ENCODE peak calls at places on chromosomes 2 and 18, in ten cellular contexts. One of them, this sample, is unnamed.

GRCh38 chr18:518081-518480 is 17.6 kb upstream of the COLEC12 start:
- DNase-seq in A549: no peak
- DNase-seq in fibroblast of pulmonary artery: peak; percentile 74
- DNase-seq in stomach: no peak
- DNase-seq in HFFc6: no peak
- DNase-seq in heart left ventricle: no peak
- DNase-seq in fibroblast of lung: no peak
- DNase-seq in neural crest cell: no peak
- DNase-seq in astrocyte: no peak
- DNase-seq in fibroblast of mammary gland: peak; percentile 42
- DNase-seq in this sample: no peak

GRCh38 chr2:55876425-55877084 is 47.0 kb downstream of the EFEMP1 start:
- DNase-seq in fibroblast of pulmonary artery: no peak
- DNase-seq in A549: no peak
- DNase-seq in astrocyte: no peak
- DNase-seq in fibroblast of lung: no peak
- DNase-seq in stomach: no peak
- DNase-seq in HFFc6: no peak
- DNase-seq in heart left ventricle: no peak
- DNase-seq in fibroblast of mammary gland: peak; percentile 56
- DNase-seq in neural crest cell: no peak
- DNase-seq in this sample: no peak

GRCh38 chr18:46071894-46072867 is at the start of gene PSTPIP2:
- DNase-seq in HFFc6: peak; percentile 44
- DNase-seq in fibroblast of mammary gland: peak; percentile 42
- DNase-seq in stomach: peak; percentile 81
- DNase-seq in fibroblast of pulmonary artery: peak; percentile 64
- DNase-seq in fibroblast of lung: peak; percentile 55
- DNase-seq in heart left ventricle: peak; percentile 80
- DNase-seq in A549: no peak
- DNase-seq in neural crest cell: peak; percentile 62
- DNase-seq in astrocyte: peak; percentile 46
- DNase-seq in this sample: peak; percentile 47

GRCh38 chr2:81647715-81648114 is 1343.2 kb upstream of the LRRTM1 start:
- DNase-seq in neural crest cell: no peak
- DNase-seq in heart left ventricle: no peak
- DNase-seq in HFFc6: no peak
- DNase-seq in fibroblast of pulmonary artery: no peak
- DNase-seq in fibroblast of lung: no peak
- DNase-seq in astrocyte: no peak
- DNase-seq in fibroblast of mammary gland: no peak
- DNase-seq in A549: no peak
- DNase-seq in stomach: no peak
- DNase-seq in this sample: no peak

GRCh38 chr2:9637330-9637729 is 6.5 kb upstream of the YWHAQ start:
- DNase-seq in astrocyte: peak; percentile 78
- DNase-seq in fibroblast of pulmonary artery: peak; percentile 76
- DNase-seq in stomach: no peak
- DNase-seq in heart left ventricle: no peak
- DNase-seq in neural crest cell: no peak
- DNase-seq in A549: no peak
- DNase-seq in fibroblast of lung: peak; percentile 47
- DNase-seq in HFFc6: peak; percentile 62
- DNase-seq in fibroblast of mammary gland: peak; percentile 60
- DNase-seq in this sample: peak; percentile 56

GRCh38 chr2:217064234-217065103 is 204.6 kb upstream of the TNP1 start:
- DNase-seq in stomach: no peak
- DNase-seq in fibroblast of pulmonary artery: peak; percentile 70
- DNase-seq in fibroblast of mammary gland: peak; percentile 84
- DNase-seq in HFFc6: no peak
- DNase-seq in fibroblast of lung: peak; percentile 51
- DNase-seq in astrocyte: peak; percentile 74
- DNase-seq in neural crest cell: no peak
- DNase-seq in heart left ventricle: no peak
- DNase-seq in A549: no peak
- DNase-seq in this sample: peak; percentile 49

GRCh38 chr2:160064916-160065315 is 2.5 kb upstream of the PLA2R1 start:
- DNase-seq in heart left ventricle: no peak
- DNase-seq in fibroblast of lung: no peak
- DNase-seq in stomach: no peak
- DNase-seq in astrocyte: no peak
- DNase-seq in HFFc6: no peak
- DNase-seq in fibroblast of pulmonary artery: no peak
- DNase-seq in A549: no peak
- DNase-seq in neural crest cell: no peak
- DNase-seq in fibroblast of mammary gland: no peak
- DNase-seq in this sample: no peak

GRCh38 chr2:75241696-75242095 is 42.4 kb upstream of the TACR1 start:
- DNase-seq in fibroblast of pulmonary artery: peak; percentile 42
- DNase-seq in astrocyte: no peak
- DNase-seq in stomach: no peak
- DNase-seq in fibroblast of mammary gland: peak; percentile 43
- DNase-seq in heart left ventricle: no peak
- DNase-seq in A549: peak; percentile 63
- DNase-seq in HFFc6: peak; percentile 31
- DNase-seq in fibroblast of lung: peak; percentile 37
- DNase-seq in neural crest cell: no peak
- DNase-seq in this sample: peak; percentile 11

GRCh38 chr2:70895249-70895648 is 40.5 kb upstream of the ATP6V1B1 start:
- DNase-seq in fibroblast of pulmonary artery: no peak
- DNase-seq in astrocyte: no peak
- DNase-seq in A549: no peak
- DNase-seq in stomach: peak; percentile 11
- DNase-seq in fibroblast of mammary gland: no peak
- DNase-seq in heart left ventricle: no peak
- DNase-seq in fibroblast of lung: no peak
- DNase-seq in HFFc6: no peak
- DNase-seq in neural crest cell: no peak
- DNase-seq in this sample: no peak

GRCh38 chr2:48849770-48850169 is 94.2 kb upstream of the LHCGR start:
- DNase-seq in stomach: no peak
- DNase-seq in neural crest cell: no peak
- DNase-seq in fibroblast of mammary gland: peak; percentile 83
- DNase-seq in A549: peak; percentile 4
- DNase-seq in heart left ventricle: no peak
- DNase-seq in fibroblast of lung: peak; percentile 60
- DNase-seq in fibroblast of pulmonary artery: peak; percentile 60
- DNase-seq in HFFc6: no peak
- DNase-seq in astrocyte: peak; percentile 92
- DNase-seq in this sample: no peak

GRCh38 chr2:197310940-197311485 is 433 bp upstream of the ANKRD44 start:
- DNase-seq in fibroblast of mammary gland: no peak
- DNase-seq in A549: no peak
- DNase-seq in heart left ventricle: no peak
- DNase-seq in HFFc6: no peak
- DNase-seq in fibroblast of lung: no peak
- DNase-seq in neural crest cell: no peak
- DNase-seq in stomach: no peak
- DNase-seq in fibroblast of pulmonary artery: no peak
- DNase-seq in astrocyte: no peak
- DNase-seq in this sample: no peak
- TF ChIP-seq CTCF in fibroblast of mammary gland: no peak
- TF ChIP-seq CTCF in A549: peak; percentile 5
- TF ChIP-seq CTCF in heart left ventricle: no peak
- TF ChIP-seq CTCF in HFFc6: no peak
- TF ChIP-seq CTCF in fibroblast of lung: no peak
- TF ChIP-seq CTCF in neural crest cell: no peak
- TF ChIP-seq CTCF in stomach: no peak
- TF ChIP-seq CTCF in fibroblast of pulmonary artery: no peak
- TF ChIP-seq CTCF in astrocyte: no peak
- TF ChIP-seq CTCF in this sample: no peak

GRCh38 chr2:120453635-120453998 is 107.7 kb downstream of the INHBB start:
- DNase-seq in HFFc6: peak; percentile 68
- DNase-seq in A549: no peak
- DNase-seq in astrocyte: peak; percentile 70
- DNase-seq in fibroblast of lung: no peak
- DNase-seq in fibroblast of pulmonary artery: peak; percentile 23
- DNase-seq in stomach: no peak
- DNase-seq in fibroblast of mammary gland: peak; percentile 35
- DNase-seq in neural crest cell: no peak
- DNase-seq in heart left ventricle: peak; percentile 6
- DNase-seq in this sample: peak; percentile 55

GRCh38 chr2:120454993-120455789 is 109.3 kb downstream of the INHBB start:
- DNase-seq in stomach: no peak
- DNase-seq in A549: no peak
- DNase-seq in heart left ventricle: no peak
- DNase-seq in HFFc6: peak; percentile 29
- DNase-seq in fibroblast of lung: peak; percentile 60
- DNase-seq in fibroblast of mammary gland: no peak
- DNase-seq in fibroblast of pulmonary artery: peak; percentile 79
- DNase-seq in neural crest cell: no peak
- DNase-seq in astrocyte: peak; percentile 73
- DNase-seq in this sample: peak; percentile 68

GRCh38 chr2:120452945-120453634 is 107.2 kb downstream of the INHBB start:
- DNase-seq in fibroblast of mammary gland: no peak
- DNase-seq in fibroblast of lung: no peak
- DNase-seq in stomach: no peak
- DNase-seq in astrocyte: no peak
- DNase-seq in heart left ventricle: peak; percentile 3
- DNase-seq in A549: no peak
- DNase-seq in fibroblast of pulmonary artery: no peak
- DNase-seq in neural crest cell: no peak
- DNase-seq in HFFc6: no peak
- DNase-seq in this sample: no peak

GRCh38 chr2:120460511-120460910 is 114.6 kb downstream of the INHBB start:
- DNase-seq in astrocyte: no peak
- DNase-seq in HFFc6: no peak
- DNase-seq in neural crest cell: no peak
- DNase-seq in heart left ventricle: no peak
- DNase-seq in stomach: no peak
- DNase-seq in fibroblast of lung: no peak
- DNase-seq in fibroblast of pulmonary artery: no peak
- DNase-seq in fibroblast of mammary gland: no peak
- DNase-seq in A549: no peak
- DNase-seq in this sample: no peak

GRCh38 chr2:120456867-120457266 is 110.9 kb downstream of the INHBB start:
- DNase-seq in astrocyte: no peak
- DNase-seq in HFFc6: no peak
- DNase-seq in heart left ventricle: no peak
- DNase-seq in fibroblast of lung: no peak
- DNase-seq in fibroblast of pulmonary artery: no peak
- DNase-seq in A549: peak; percentile 29
- DNase-seq in stomach: no peak
- DNase-seq in neural crest cell: no peak
- DNase-seq in fibroblast of mammary gland: no peak
- DNase-seq in this sample: no peak
- TF ChIP-seq CTCF in astrocyte: no peak
- TF ChIP-seq CTCF in HFFc6: peak; percentile 43
- TF ChIP-seq CTCF in heart left ventricle: no peak
- TF ChIP-seq CTCF in fibroblast of lung: no peak
- TF ChIP-seq CTCF in fibroblast of pulmonary artery: no peak
- TF ChIP-seq CTCF in A549: peak; percentile 20
- TF ChIP-seq CTCF in stomach: no peak
- TF ChIP-seq CTCF in neural crest cell: no peak
- TF ChIP-seq CTCF in fibroblast of mammary gland: peak; percentile 5
- TF ChIP-seq CTCF in this sample: peak; percentile 8

GRCh38 chr2:204722207-204722606 is 176.9 kb downstream of the PARD3B start:
- DNase-seq in A549: no peak
- DNase-seq in HFFc6: no peak
- DNase-seq in astrocyte: no peak
- DNase-seq in fibroblast of mammary gland: peak; percentile 13
- DNase-seq in neural crest cell: no peak
- DNase-seq in heart left ventricle: no peak
- DNase-seq in stomach: no peak
- DNase-seq in fibroblast of pulmonary artery: no peak
- DNase-seq in fibroblast of lung: no peak
- DNase-seq in this sample: no peak

GRCh38 chr2:204715332-204715731 is 170.1 kb downstream of the PARD3B start:
- DNase-seq in fibroblast of lung: peak; percentile 14
- DNase-seq in A549: no peak
- DNase-seq in heart left ventricle: no peak
- DNase-seq in fibroblast of mammary gland: peak; percentile 2
- DNase-seq in astrocyte: no peak
- DNase-seq in fibroblast of pulmonary artery: no peak
- DNase-seq in stomach: no peak
- DNase-seq in neural crest cell: no peak
- DNase-seq in HFFc6: no peak
- DNase-seq in this sample: no peak

GRCh38 chr2:204717591-204717990 is 172.3 kb downstream of the PARD3B start:
- DNase-seq in A549: no peak
- DNase-seq in astrocyte: no peak
- DNase-seq in fibroblast of mammary gland: no peak
- DNase-seq in neural crest cell: no peak
- DNase-seq in fibroblast of pulmonary artery: no peak
- DNase-seq in HFFc6: no peak
- DNase-seq in fibroblast of lung: no peak
- DNase-seq in stomach: no peak
- DNase-seq in heart left ventricle: no peak
- DNase-seq in this sample: no peak

GRCh38 chr2:204720874-204721273 is 175.6 kb downstream of the PARD3B start:
- DNase-seq in fibroblast of lung: no peak
- DNase-seq in fibroblast of pulmonary artery: no peak
- DNase-seq in A549: no peak
- DNase-seq in astrocyte: no peak
- DNase-seq in neural crest cell: no peak
- DNase-seq in HFFc6: no peak
- DNase-seq in fibroblast of mammary gland: no peak
- DNase-seq in heart left ventricle: no peak
- DNase-seq in stomach: no peak
- DNase-seq in this sample: no peak

DNA sequence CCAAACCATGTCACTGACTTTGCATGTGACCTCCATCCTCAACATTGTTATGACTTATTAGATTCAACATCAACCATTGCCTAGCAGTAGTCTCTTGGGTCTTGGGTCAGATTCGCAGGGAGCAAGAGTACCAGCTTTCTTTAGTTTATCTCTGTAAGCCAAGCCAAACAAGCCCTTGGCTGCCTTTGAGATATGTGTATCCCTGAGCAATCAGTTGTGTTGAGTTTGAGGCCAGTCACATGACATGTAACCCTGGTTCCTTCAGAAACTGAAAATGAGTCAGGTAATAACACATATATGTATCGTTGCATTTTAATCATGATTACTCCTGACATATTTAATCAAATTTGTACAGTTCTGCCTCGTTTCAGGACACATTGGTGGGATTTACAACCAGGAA is 173.3 kb downstream of the PARD3B start:
- DNase-seq in fibroblast of lung: no peak
- DNase-seq in heart left ventricle: no peak
- DNase-seq in HFFc6: no peak
- DNase-seq in astrocyte: no peak
- DNase-seq in neural crest cell: no peak
- DNase-seq in A549: no peak
- DNase-seq in stomach: no peak
- DNase-seq in fibroblast of pulmonary artery: no peak
- DNase-seq in fibroblast of mammary gland: no peak
- DNase-seq in this sample: no peak
- TF ChIP-seq CTCF in fibroblast of lung: no peak
- TF ChIP-seq CTCF in heart left ventricle: no peak
- TF ChIP-seq CTCF in HFFc6: no peak
- TF ChIP-seq CTCF in astrocyte: no peak
- TF ChIP-seq CTCF in neural crest cell: no peak
- TF ChIP-seq CTCF in A549: no peak
- TF ChIP-seq CTCF in stomach: no peak
- TF ChIP-seq CTCF in fibroblast of pulmonary artery: no peak
- TF ChIP-seq CTCF in fibroblast of mammary gland: no peak
- TF ChIP-seq CTCF in this sample: no peak

DNA sequence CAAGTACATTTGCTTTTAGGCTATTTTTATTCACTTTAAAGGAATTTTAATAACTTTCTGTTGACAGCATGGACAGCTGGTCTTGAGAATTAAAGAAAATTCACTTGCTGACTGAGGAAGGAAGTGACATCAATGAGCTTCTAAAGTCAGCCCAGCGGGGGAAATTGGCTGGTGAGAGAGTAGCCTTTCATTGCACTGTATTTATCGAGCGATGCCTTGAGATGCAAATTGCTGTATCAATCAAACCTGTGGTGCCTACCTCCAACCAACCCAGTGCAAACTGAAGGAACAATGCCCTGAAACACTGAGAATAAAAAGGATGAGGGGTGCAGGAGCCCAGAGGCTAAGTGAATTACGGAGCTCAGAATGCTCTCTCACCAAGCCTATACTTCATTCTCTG is 91.4 kb upstream of the AQP4 start:
- DNase-seq in heart left ventricle: no peak
- DNase-seq in fibroblast of mammary gland: no peak
- DNase-seq in stomach: no peak
- DNase-seq in fibroblast of pulmonary artery: no peak
- DNase-seq in astrocyte: no peak
- DNase-seq in neural crest cell: peak; percentile 12
- DNase-seq in HFFc6: no peak
- DNase-seq in A549: no peak
- DNase-seq in fibroblast of lung: no peak
- DNase-seq in this sample: no peak
- TF ChIP-seq CTCF in heart left ventricle: no peak
- TF ChIP-seq CTCF in fibroblast of mammary gland: no peak
- TF ChIP-seq CTCF in stomach: no peak
- TF ChIP-seq CTCF in fibroblast of pulmonary artery: no peak
- TF ChIP-seq CTCF in astrocyte: no peak
- TF ChIP-seq CTCF in neural crest cell: no peak
- TF ChIP-seq CTCF in HFFc6: no peak
- TF ChIP-seq CTCF in A549: no peak
- TF ChIP-seq CTCF in fibroblast of lung: no peak
- TF ChIP-seq CTCF in this sample: no peak

This sample was measured in brain microvascular endothelial cell.